ENCODE peak calls at places on chromosomes 11 and 22, in six cellular contexts. O is right atrium auricular region, I is thyroid gland, W is upper lobe of right lung, L is H9, T is GM13977. D is an unnamed sample.

GRCh38 chr11:127445476-127445875 is 444.9 kb upstream of the KIRREL3 start:
- DNase-seq in O (no peak), I (no peak), W (no peak), L (no peak), T (no peak), D (no peak)

GRCh38 chr22:16801571-16801970 is 23.6 kb downstream of the XKR3 start:
- DNase-seq in O (no peak), I (no peak), W (no peak), L (no peak), T (no peak), D (no peak)

GRCh38 chr11:112012877-112013276 is 12.3 kb upstream of the DLAT start:
- DNase-seq in O (no peak), I (no peak), W (no peak), L (no peak), T (no peak), D (no peak)

GRCh38 chr11:65391007-65391406 is 4.6 kb downstream of the FRMD8 start:
- DNase-seq in O (no peak), I (no peak), W (no peak), L (no peak), T (no peak), D (peak)

GRCh38 chr11:119647254-119647653 is 81.7 kb downstream of the NECTIN1 start:
- DNase-seq in O (no peak), I (no peak), W (no peak), L (no peak), T (no peak), D (no peak)

GRCh38 chr11:28512143-28512756 is 404.1 kb downstream of the METTL15 start:
- DNase-seq in O (no peak), I (no peak), W (no peak), L (no peak), T (no peak), D (no peak)

GRCh38 chr11:7595016-7595869 is 78.1 kb downstream of the CYB5R2 start:
- DNase-seq in O (no peak), I (no peak), W (no peak), L (peak), T (no peak), D (no peak)

GRCh38 chr11:113202431-113202830 is 112.0 kb upstream of the TTC12 start:
- DNase-seq in O (no peak), I (no peak), W (no peak), L (no peak), T (no peak), D (no peak)

GRCh38 chr22:49929553-49929979 is 11.1 kb downstream of the CRELD2 start:
- DNase-seq in O (no peak), I (peak), W (peak), L (peak), T (peak), D (peak)

GRCh38 chr11:119110439-119110838 is 3.3 kb downstream of the C2CD2L start:
- DNase-seq in O (no peak), I (no peak), W (no peak), L (no peak), T (no peak), D (no peak)

GRCh38 chr11:76637491-76638266 is 32.9 kb downstream of the LRRC32 start:
- DNase-seq in O (peak), I (no peak), W (peak), L (peak), T (peak), D (peak)

GRCh38 chr11:20360650-20361049 is 2.9 kb upstream of the HTATIP2 start:
- DNase-seq in O (no peak), I (no peak), W (no peak), L (no peak), T (no peak), D (peak)

GRCh38 chr22:23591203-23591791 is 11.2 kb upstream of the IGLL1 start:
- DNase-seq in O (no peak), I (peak), W (peak), L (peak), T (peak), D (peak)

GRCh38 chr11:64013141-64013896 is 22.4 kb upstream of the FLRT1 start:
- DNase-seq in O (no peak), I (no peak), W (no peak), L (no peak), T (no peak), D (no peak)

GRCh38 chr11:103228807-103229206 is 119.6 kb downstream of the DYNC2H1 start:
- DNase-seq in O (no peak), I (no peak), W (no peak), L (no peak), T (no peak), D (no peak)

GRCh38 chr22:17443413-17444203 is 74.3 kb downstream of the CECR2 start:
- DNase-seq in O (no peak), I (no peak), W (no peak), L (no peak), T (no peak), D (no peak)

GRCh38 chr11:11849127-11849746 is 7.5 kb downstream of the USP47 start:
- DNase-seq in O (no peak), I (peak), W (no peak), L (peak), T (no peak), D (peak)

GRCh38 chr11:134069426-134069921 is 602 bp downstream of the JAM3 start:
- DNase-seq in O (no peak), I (no peak), W (no peak), L (no peak), T (no peak), D (no peak)

GRCh38 chr11:10770626-10771254 is 19.7 kb downstream of the CTR9 start:
- DNase-seq in O (no peak), I (peak), W (no peak), L (no peak), T (no peak), D (no peak)

GRCh38 chr11:17403977-17404759 is 15.7 kb upstream of the KCNJ11 start:
- DNase-seq in O (no peak), I (peak), W (no peak), L (no peak), T (no peak), D (no peak)

GRCh38 chr11:102613455-102613854 is 11.7 kb downstream of the MMP20 start:
- DNase-seq in O (no peak), I (no peak), W (no peak), L (no peak), T (no peak), D (no peak)

GRCh38 chr11:26839911-26840705 is 118.2 kb upstream of the SLC5A12 start:
- DNase-seq in O (no peak), I (no peak), W (no peak), L (no peak), T (no peak), D (no peak)

GRCh38 chr11:130523609-130524008 is 75.2 kb downstream of the ADAMTS15 start:
- DNase-seq in O (peak), I (no peak), W (no peak), L (peak), T (no peak), D (no peak)

GRCh38 chr22:26890870-26891269 is 233.5 kb downstream of the MIAT start:
- DNase-seq in O (peak), I (no peak), W (no peak), L (no peak), T (no peak), D (no peak)
- TF ChIP-seq CTCF in O (no peak), I (no peak), W (no peak), L (peak), T (no peak), D (no peak)

GRCh38 chr22:20128902-20129746 is 2.5 kb upstream of the ZDHHC8 start:
- DNase-seq in O (no peak), I (no peak), W (no peak), L (peak), T (no peak), D (peak)
- TF ChIP-seq CTCF in O (peak), I (no peak), W (peak), L (peak), T (peak), D (peak)

GRCh38 chr22:48481748-48482147 is 1345.9 kb downstream of the BRD1 start:
- DNase-seq in O (no peak), I (no peak), W (no peak), L (peak), T (no peak), D (no peak)
- TF ChIP-seq CTCF in O (no peak), I (no peak), W (no peak), L (no peak), T (no peak), D (no peak)

GRCh38 chr11:90148900-90149299 is 14.4 kb downstream of the NAALAD2 start:
- DNase-seq in O (no peak), I (no peak), W (no peak), L (no peak), T (no peak), D (no peak)
- TF ChIP-seq CTCF in O (no peak), I (no peak), W (no peak), L (peak), T (no peak), D (no peak)

GRCh38 chr11:95135155-95135554 is 45.5 kb downstream of the ENDOD1 start:
- DNase-seq in O (no peak), I (no peak), W (no peak), L (no peak), T (no peak), D (no peak)

GRCh38 chr11:95135880-95136279 is 46.2 kb downstream of the ENDOD1 start:
- DNase-seq in O (no peak), I (no peak), W (no peak), L (no peak), T (no peak), D (no peak)

GRCh38 chr11:95137299-95137698 is 47.7 kb downstream of the ENDOD1 start:
- DNase-seq in O (no peak), I (no peak), W (no peak), L (no peak), T (no peak), D (no peak)

GRCh38 chr11:95140397-95141030 is 50.9 kb downstream of the ENDOD1 start:
- DNase-seq in O (no peak), I (no peak), W (no peak), L (no peak), T (no peak), D (no peak)

GRCh38 chr11:95138448-95138847 is 48.8 kb downstream of the ENDOD1 start:
- DNase-seq in O (no peak), I (no peak), W (no peak), L (no peak), T (peak), D (peak)
- TF ChIP-seq CTCF in O (peak), I (no peak), W (peak), L (peak), T (peak), D (peak)